ENCODE peak calls at places on chromosomes 7 and 10, in four cellular contexts. G is anterior cingulate cortex; H is CD4-positive, alpha-beta memory T cell; Z is AG20443. E is an unnamed sample.

GRCh38 chr10:97882142-97883091 is 32.8 kb downstream of the GOLGA7B start:
- DNase-seq in G (no peak), H (no peak), Z (peak; percentile 75), E (no peak)

GRCh38 chr7:29375641-29376562 is 181.3 kb downstream of the CHN2 start:
- DNase-seq in G (no peak), H (no peak), Z (no peak), E (no peak)

GRCh38 chr10:68133553-68133952 is 24.3 kb downstream of the MYPN start:
- DNase-seq in G (no peak), H (no peak), Z (no peak), E (no peak)

GRCh38 chr10:131312261-131312801 is 810 bp upstream of the TCERG1L start:
- DNase-seq in G (no peak), H (no peak), Z (no peak), E (no peak)

GRCh38 chr7:15837627-15838026 is 151.1 kb upstream of the MEOX2 start:
- DNase-seq in G (no peak), H (no peak), Z (peak; percentile 14), E (no peak)

GRCh38 chr7:98086231-98086855 is 20.3 kb upstream of the LMTK2 start:
- DNase-seq in G (no peak), H (no peak), Z (no peak), E (no peak)

GRCh38 chr10:79286318-79286951 is 60.8 kb upstream of the PPIF start:
- DNase-seq in G (peak; percentile 71), H (peak; percentile 78), Z (peak; percentile 30), E (peak; percentile 78)

GRCh38 chr7:7265057-7265456 is 82.7 kb downstream of the C1GALT1 start:
- DNase-seq in G (no peak), H (no peak), Z (no peak), E (no peak)

GRCh38 chr7:73882060-73882428 is 21.1 kb downstream of the TMEM270 start:
- DNase-seq in G (no peak), H (no peak), Z (no peak), E (no peak)

GRCh38 chr7:298375-298702 is 8.4 kb downstream of the FOXL3 start:
- DNase-seq in G (no peak), H (no peak), Z (no peak), E (no peak)

GRCh38 chr10:44374155-44374554 is 10.7 kb downstream of the CXCL12 start:
- DNase-seq in G (no peak), H (no peak), Z (no peak), E (no peak)

GRCh38 chr10:6746782-6747181 is 166.7 kb upstream of the PRKCQ start:
- DNase-seq in G (no peak), H (no peak), Z (peak; percentile 21), E (no peak)

GRCh38 chr7:1842321-1843221 is 172.5 kb downstream of the ELFN1 start:
- DNase-seq in G (no peak), H (no peak), Z (no peak), E (no peak)

GRCh38 chr7:82740246-82740848 is 296.8 kb upstream of the CACNA2D1 start:
- DNase-seq in G (no peak), H (no peak), Z (peak; percentile 43), E (no peak)

GRCh38 chr10:73576178-73576889 is 14.8 kb downstream of the USP54 start:
- DNase-seq in G (no peak), H (no peak), Z (peak; percentile 88), E (no peak)

GRCh38 chr10:37839243-37839642 is 18.2 kb downstream of the ZNF248 start:
- DNase-seq in G (no peak), H (no peak), Z (no peak), E (no peak)

GRCh38 chr7:30886608-30887011 is 25.0 kb upstream of the AQP1 start:
- DNase-seq in G (no peak), H (no peak), Z (peak; percentile 60), E (no peak)

GRCh38 chr7:95469850-95470249 is 15.9 kb upstream of the ASB4 start:
- DNase-seq in G (no peak), H (no peak), Z (no peak), E (no peak)

GRCh38 chr7:102439963-102440795 is 6.8 kb downstream of the ORAI2 start:
- DNase-seq in G (no peak), H (no peak), Z (peak; percentile 87), E (no peak)

GRCh38 chr10:32005050-32005449 is 51.2 kb downstream of the KIF5B start:
- DNase-seq in G (no peak), H (peak; percentile 36), Z (peak; percentile 31), E (peak; percentile 5)

GRCh38 chr10:49552277-49552676 is 13.4 kb upstream of the ERCC6 start:
- DNase-seq in G (no peak), H (no peak), Z (peak; percentile 60), E (no peak)

GRCh38 chr7:129006636-129007414 is 48.1 kb downstream of the TNPO3 start:
- DNase-seq in G (no peak), H (no peak), Z (no peak), E (no peak)

GRCh38 chr10:97320480-97321031 is 1.5 kb downstream of the FRAT1 start:
- DNase-seq in G (no peak), H (no peak), Z (no peak), E (no peak)

GRCh38 chr7:157738064-157738460 is 401.3 kb downstream of the DNAJB6 start:
- DNase-seq in G (no peak), H (no peak), Z (no peak), E (no peak)

GRCh38 chr7:142176901-142177300 is 65.4 kb downstream of the MGAM2 start:
- DNase-seq in G (no peak), H (no peak), Z (no peak), E (no peak)

GRCh38 chr7:52355059-52355458 is 680.4 kb upstream of the POM121L12 start:
- DNase-seq in G (no peak), H (no peak), Z (no peak), E (no peak)

GRCh38 chr10:15426115-15426514 is 55.0 kb upstream of the FAM171A1 start:
- DNase-seq in G (no peak), H (no peak), Z (no peak), E (no peak)

GRCh38 chr10:29811751-29812427 is 177.1 kb upstream of the SVIL start:
- DNase-seq in G (no peak), H (peak; percentile 3), Z (peak; percentile 89), E (peak; percentile 10)

GRCh38 chr10:104080762-104081161 is 4.9 kb downstream of the COL17A1 start:
- DNase-seq in G (no peak), H (peak; percentile 9), Z (no peak), E (peak; percentile 3)

GRCh38 chr10:8248868-8249267 is 194.4 kb downstream of the GATA3 start:
- DNase-seq in G (no peak), H (no peak), Z (no peak), E (no peak)

GRCh38 chr10:121288011-121288410 is 310.2 kb downstream of the FGFR2 start:
- DNase-seq in G (no peak), H (no peak), Z (no peak), E (no peak)

GRCh38 chr7:44733708-44734481 is 14.8 kb upstream of the ZMIZ2 start:
- DNase-seq in G (no peak), H (no peak), Z (no peak), E (no peak)

GRCh38 chr7:496528-497295 is 22.9 kb downstream of the PDGFA start:
- DNase-seq in G (no peak), H (no peak), Z (no peak), E (no peak)

GRCh38 chr10:71771821-71772617 is 1.3 kb downstream of the VSIR start:
- DNase-seq in G (no peak), H (no peak), Z (peak; percentile 85), E (no peak)

GRCh38 chr7:130560972-130561371 is 69.1 kb downstream of the MEST start:
- DNase-seq in G (no peak), H (no peak), Z (peak; percentile 24), E (no peak)

GRCh38 chr7:39922580-39922979 is 27.5 kb upstream of the CDK13 start:
- DNase-seq in G (no peak), H (no peak), Z (no peak), E (no peak)

GRCh38 chr7:83410989-83411591 is 237.8 kb downstream of the SEMA3E start:
- DNase-seq in G (no peak), H (no peak), Z (peak; percentile 43), E (no peak)

E was measured in central memory CD4-positive, alpha-beta T cell.